ENCODE peak calls at places on chromosomes 2 and 18, in four cellular contexts. G, O, S and A are unnamed samples.

GRCh38 chr2:166180951-166181812 is 53.4 kb upstream of the SCN1A start:
- DNase-seq in S (peak), O (peak), G (peak), A (peak)

GRCh38 chr18:34971313-34971712 is 69.9 kb upstream of the MAPRE2 start:
- DNase-seq in O (no peak), S (no peak), G (no peak), A (no peak)

GRCh38 chr2:177474904-177475474 is 82.4 kb downstream of the AGPS start:
- DNase-seq in O (no peak), G (no peak), S (no peak), A (no peak)

GRCh38 chr2:102708847-102709559 is 52.8 kb upstream of the TMEM182 start:
- DNase-seq in S (no peak), O (no peak), G (no peak), A (no peak)

GRCh38 chr2:220165401-220165800 is 538.0 kb downstream of the SLC4A3 start:
- DNase-seq in G (no peak), O (no peak), S (peak), A (no peak)

GRCh38 chr2:19529663-19530062 is 171.2 kb upstream of the OSR1 start:
- DNase-seq in G (no peak), S (no peak), O (no peak), A (no peak)

GRCh38 chr2:30453498-30453897 is 6.5 kb downstream of the LCLAT1 start:
- DNase-seq in O (no peak), S (no peak), G (no peak), A (no peak)

GRCh38 chr2:19124135-19124534 is 234.3 kb downstream of the OSR1 start:
- DNase-seq in G (no peak), O (no peak), S (no peak), A (no peak)

GRCh38 chr2:178234648-178235047 is 40.3 kb downstream of the OSBPL6 start:
- DNase-seq in S (no peak), G (no peak), O (no peak), A (no peak)

GRCh38 chr2:240438810-240439697 is 3.6 kb downstream of the GPC1 start:
- DNase-seq in G (no peak), O (no peak), S (no peak), A (no peak)

GRCh38 chr2:109217362-109218086 is 88.5 kb downstream of the SH3RF3 start:
- DNase-seq in G (peak), S (no peak), O (no peak), A (peak)

GRCh38 chr2:22536131-22536530 is 848.8 kb upstream of the KLHL29 start:
- DNase-seq in O (no peak), S (no peak), G (no peak), A (no peak)

GRCh38 chr2:156466739-156467405 is 30.7 kb downstream of the GPD2 start:
- DNase-seq in S (peak), O (no peak), G (no peak), A (no peak)

GRCh38 chr2:46390901-46391395 is 88.4 kb upstream of the TMEM247 start:
- DNase-seq in O (no peak), S (no peak), G (no peak), A (no peak)

GRCh38 chr18:58937913-58938312 is 73.2 kb downstream of the ZNF532 start:
- DNase-seq in O (no peak), G (no peak), S (no peak), A (no peak)

GRCh38 chr2:171405546-171405945 is 28.2 kb downstream of the METTL8 start:
- DNase-seq in O (no peak), G (no peak), S (no peak), A (no peak)

GRCh38 chr2:127640082-127641072 is 5.6 kb upstream of the GPR17 start:
- DNase-seq in S (no peak), G (peak), O (peak), A (peak)

GRCh38 chr2:149908731-149909690 is 321.4 kb upstream of the MMADHC start:
- DNase-seq in O (no peak), S (no peak), G (no peak), A (no peak)

GRCh38 chr2:19355416-19355821 is 3.0 kb downstream of the OSR1 start:
- DNase-seq in O (no peak), S (no peak), G (no peak), A (no peak)

GRCh38 chr2:10914272-10914693 is 2.5 kb downstream of the KCNF1 start:
- DNase-seq in O (no peak), G (no peak), S (no peak), A (peak)
- TF ChIP-seq CTCF in O (peak), G (no peak), S (no peak), A (peak)

DNA sequence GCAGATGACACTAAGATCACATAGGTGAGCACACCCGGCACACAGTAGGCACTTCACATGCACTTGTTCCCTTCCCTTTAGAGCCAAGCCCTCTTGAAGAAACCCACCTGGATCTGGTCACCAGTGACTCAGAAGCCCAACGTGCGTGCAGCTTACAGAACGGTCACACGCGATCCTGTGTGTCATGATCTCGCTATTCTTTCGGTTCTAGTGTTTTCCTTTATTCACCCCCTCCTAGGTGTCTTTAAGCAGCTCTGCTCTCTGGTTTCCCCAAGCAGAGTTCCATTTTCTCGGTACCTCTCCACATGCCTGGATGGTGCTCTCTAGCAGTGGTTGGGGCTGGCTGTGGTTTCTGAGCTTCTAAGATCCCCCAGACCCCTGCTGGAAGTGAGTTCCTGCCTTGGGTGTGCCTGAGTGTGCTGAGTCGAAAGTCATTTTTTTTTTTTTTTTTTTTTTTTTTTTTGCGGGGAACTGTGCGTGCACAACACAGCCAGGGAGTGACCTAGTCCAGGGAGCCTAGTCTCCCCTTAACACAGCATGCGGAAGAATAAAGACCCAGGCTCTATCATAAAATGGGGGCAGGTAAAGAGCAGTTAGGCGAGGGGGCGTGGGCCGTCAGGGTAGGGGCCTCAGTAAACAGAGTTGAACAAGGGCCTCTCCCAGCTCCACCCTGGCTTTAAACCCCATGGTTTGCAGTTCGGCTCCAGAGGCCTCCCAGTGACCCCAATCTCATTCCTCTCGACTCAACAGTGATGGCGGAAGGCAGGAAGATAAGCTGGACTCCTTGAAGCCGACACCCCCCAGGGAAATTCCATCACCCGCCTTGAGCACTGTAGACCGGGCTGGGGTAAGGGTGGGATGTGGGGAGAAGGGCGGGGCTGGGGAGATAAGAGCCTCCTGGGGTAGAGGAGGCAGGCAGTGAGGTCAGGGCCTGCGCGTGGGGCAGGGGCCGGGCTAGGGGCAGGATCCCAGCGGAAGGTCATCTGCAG is 29.8 kb upstream of the DNMT3A start:
- DNase-seq in O (no peak), G (no peak), S (peak), A (no peak)
- H3K4me3 ChIP-seq in O (no peak), G (no peak), S (no peak), A (no peak)

GRCh38 chr2:222577341-222577740 is 78.6 kb downstream of the FARSB start:
- DNase-seq in G (no peak), S (no peak), O (no peak), A (no peak)

DNA sequence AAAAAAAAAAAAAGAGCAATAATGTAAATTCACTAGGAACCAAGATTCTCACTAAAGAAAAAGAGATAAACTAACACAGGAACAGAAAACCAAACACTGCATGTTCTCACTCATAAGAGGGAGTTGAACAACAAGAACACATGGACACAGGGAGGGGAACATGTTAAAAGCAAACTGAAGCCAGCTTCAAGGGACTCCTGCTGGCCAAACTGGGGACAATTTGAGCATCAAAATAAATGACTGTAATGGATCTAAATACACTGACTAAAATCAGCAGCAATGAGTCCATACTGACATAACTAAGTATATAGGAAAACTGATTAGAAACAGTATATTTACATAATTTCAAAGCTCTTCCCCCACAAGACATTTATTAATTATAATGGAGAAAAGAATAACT is 73.0 kb downstream of the FARSB start:
- DNase-seq in O (no peak), S (no peak), G (no peak), A (peak)
- TF ChIP-seq CTCF in O (peak), S (no peak), G (peak), A (no peak)

GRCh38 chr2:238101891-238102841 is 2.0 kb downstream of the ESPNL start:
- DNase-seq in O (no peak), S (peak), G (no peak), A (no peak)

GRCh38 chr2:238100049-238100820 is at the start of gene ESPNL:
- DNase-seq in S (peak), O (no peak), G (no peak), A (no peak)

GRCh38 chr2:238102865-238103264 is 2.7 kb downstream of the ESPNL start:
- DNase-seq in O (no peak), S (peak), G (no peak), A (no peak)

GRCh38 chr2:238099709-238100048 is 461 bp upstream of the ESPNL start:
- DNase-seq in G (no peak), S (peak), O (no peak), A (no peak)

DNA sequence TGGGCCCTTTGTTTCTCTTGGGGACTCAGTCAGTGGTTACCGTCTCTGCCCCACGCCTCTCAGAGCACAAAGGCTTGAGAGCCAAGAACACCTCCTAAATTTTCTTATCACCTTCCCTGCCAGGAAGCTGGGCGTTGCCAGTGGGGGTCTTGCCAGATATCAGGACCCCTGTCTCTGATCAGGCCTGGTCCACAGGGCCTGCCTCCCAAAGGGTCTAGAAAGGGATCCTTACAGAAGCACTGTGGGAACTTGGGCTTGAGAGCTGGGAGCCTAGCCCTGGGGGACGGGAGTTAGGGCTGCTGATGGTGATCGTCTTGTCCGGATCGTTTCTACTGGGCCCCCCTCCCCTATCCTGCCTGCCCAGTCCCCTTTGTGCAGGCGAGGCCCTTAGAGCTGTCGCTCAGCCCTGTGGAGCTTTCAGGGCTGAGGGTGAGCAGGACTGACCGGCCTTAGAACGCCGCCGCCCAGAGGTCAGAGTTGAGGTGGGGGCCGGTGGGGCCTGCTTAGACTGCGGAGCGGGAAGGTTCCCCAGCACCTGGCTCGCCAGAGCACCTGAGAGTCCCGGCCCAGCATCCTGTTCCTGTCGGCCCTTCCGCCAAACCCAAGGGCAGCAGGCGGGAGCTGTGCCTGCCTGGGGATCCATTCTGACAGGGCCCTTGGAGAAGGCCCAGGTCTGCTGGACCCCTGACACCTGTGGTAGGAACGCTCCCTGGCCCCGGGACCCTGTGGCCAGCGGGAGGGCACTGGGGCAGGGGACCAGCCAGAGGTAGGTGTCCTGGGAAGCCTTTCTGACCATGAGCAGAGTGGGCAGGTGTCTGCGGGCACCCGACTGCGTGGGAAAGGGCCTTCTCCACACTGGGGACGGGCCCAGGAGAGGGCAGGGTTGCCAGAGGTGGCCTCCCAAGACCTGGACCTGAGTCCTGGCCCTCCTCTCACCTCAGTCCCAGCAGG is 956 bp downstream of the ESPNL start:
- DNase-seq in O (no peak), S (peak), G (no peak), A (no peak)
- H3K4me3 ChIP-seq in O (no peak), S (no peak), G (no peak), A (no peak)

DNA sequence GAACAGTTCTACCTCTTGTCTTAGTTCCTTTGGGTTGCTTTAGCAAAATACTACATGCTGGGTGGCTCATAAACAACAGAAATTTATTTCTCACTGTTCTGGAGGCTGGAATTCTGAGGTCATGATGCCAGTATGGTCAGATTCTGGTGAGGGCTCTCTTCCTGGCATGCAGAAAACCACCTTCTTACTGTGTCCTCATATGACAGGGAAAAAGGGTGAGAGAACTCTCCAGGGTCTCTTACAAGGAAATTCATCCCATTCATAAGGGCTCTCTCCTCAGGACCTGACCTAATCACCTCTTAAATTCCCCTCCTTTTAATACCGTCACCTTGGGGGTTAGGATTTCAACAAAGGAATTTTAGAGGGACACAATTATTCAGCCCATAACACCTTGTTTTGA is 243.1 kb upstream of the TNP1 start:
- DNase-seq in O (no peak), G (no peak), S (no peak), A (no peak)
- TF ChIP-seq CTCF in O (no peak), G (no peak), S (no peak), A (no peak)

DNA sequence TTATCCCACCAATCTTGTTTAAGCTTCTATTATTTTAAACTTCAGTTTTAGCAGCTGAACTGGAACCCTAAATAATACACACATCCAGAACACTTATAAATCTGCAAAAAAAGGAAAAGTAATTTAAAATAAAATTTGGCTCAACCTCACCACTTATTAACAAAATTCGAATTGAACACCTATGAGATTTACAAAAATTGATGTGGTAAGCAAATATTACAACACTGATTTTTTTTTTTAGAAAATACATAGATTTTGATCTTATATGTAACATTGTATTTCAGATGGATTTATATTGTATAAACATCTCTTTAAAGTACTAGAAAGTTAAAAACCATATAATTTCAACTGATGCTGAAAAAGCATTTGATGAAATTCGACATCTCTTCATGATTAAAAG is 81.3 kb upstream of the DYNAP start:
- DNase-seq in G (no peak), S (no peak), O (no peak), A (no peak)
- H3K4me3 ChIP-seq in G (no peak), S (no peak), O (no peak), A (no peak)

GRCh38 chr2:133641497-133641896 is 73.2 kb upstream of the NCKAP5 start:
- DNase-seq in S (peak), G (no peak), O (no peak), A (no peak)
- TF ChIP-seq CTCF in S (no peak), G (no peak), O (no peak), A (no peak)